ENCODE peak calls at places on chromosomes 13 and 19, in six cellular contexts. B is H9, V is NCI-H1417, Y is SK-N-MC, D is A673, C is HFF-Myc. W is an unnamed sample.

GRCh38 chr13:51912091-51912490 is 50.3 kb downstream of the CCDC70 start:
- DNase-seq in B (peak), V (peak), Y (no peak), D (no peak), C (no peak), W (peak)

GRCh38 chr19:5339950-5340636 is 519 bp downstream of the PTPRS start:
- DNase-seq in B (no peak), V (peak), Y (no peak), D (peak), C (no peak), W (no peak)

GRCh38 chr19:49583239-49583638 is 2.1 kb downstream of the PRRG2 start:
- DNase-seq in B (no peak), V (no peak), Y (no peak), D (no peak), C (no peak), W (no peak)

GRCh38 chr19:13208964-13209796 is 59.0 kb downstream of the IER2 start:
- DNase-seq in B (peak), V (no peak), Y (no peak), D (no peak), C (no peak), W (no peak)

GRCh38 chr13:42041684-42042035 is 6.8 kb upstream of the DGKH start:
- DNase-seq in B (peak), V (peak), Y (no peak), D (no peak), C (no peak), W (peak)

GRCh38 chr13:95684463-95684862 is 7.5 kb downstream of the DNAJC3 start:
- DNase-seq in B (peak), V (no peak), Y (no peak), D (no peak), C (no peak), W (no peak)

GRCh38 chr13:45194081-45194939 is 6.5 kb downstream of the KCTD4 start:
- DNase-seq in B (peak), V (no peak), Y (no peak), D (peak), C (no peak), W (no peak)

GRCh38 chr19:3319643-3320353 is 46.6 kb upstream of the NFIC start:
- DNase-seq in B (no peak), V (no peak), Y (no peak), D (peak), C (no peak), W (no peak)

GRCh38 chr13:72963762-72964161 is 95.0 kb upstream of the KLF5 start:
- DNase-seq in B (no peak), V (no peak), Y (no peak), D (no peak), C (no peak), W (no peak)

GRCh38 chr19:18483119-18483518 is 38.8 kb downstream of the ELL start:
- DNase-seq in B (no peak), V (peak), Y (no peak), D (no peak), C (no peak), W (no peak)